ENCODE peak calls at places on chromosomes 4 and X, in eight cellular contexts. I is thoracic aorta; O is ovary; D is tibial nerve; Y is CD8-positive, alpha-beta T cell; W is aorta; N is GM23338; Z is AG04450. C is an unnamed sample.

GRCh38 chr4:85672116-85672515 is 197.2 kb downstream of the ARHGAP24 start:
- DNase-seq in N (no peak), W (no peak), O (no peak), I (no peak), D (no peak), Y (no peak), Z (no peak), C (no peak)

GRCh38 chrX:130878350-130879341 is 24.4 kb downstream of the ENOX2 start:
- DNase-seq in N (no peak), D (no peak), W (peak; percentile 64), Y (no peak), I (no peak), O (no peak), Z (peak; percentile 52), C (no peak)

GRCh38 chrX:103356897-103357296 is 591 bp downstream of the TCEAL9 start:
- DNase-seq in Z (no peak), D (no peak), N (peak; percentile 40), Y (no peak), O (peak; percentile 50), W (no peak), I (no peak), C (peak; percentile 69)

GRCh38 chr4:90293320-90293719 is 166.1 kb downstream of the CCSER1 start:
- DNase-seq in I (no peak), D (no peak), Y (no peak), W (no peak), Z (no peak), O (no peak), N (peak; percentile 25), C (no peak)

GRCh38 chr4:114156371-114156770 is 176.9 kb upstream of the ARSJ start:
- DNase-seq in Y (no peak), Z (peak; percentile 23), N (no peak), D (no peak), I (no peak), O (no peak), W (no peak), C (no peak)

GRCh38 chr4:106659386-106659785 is 290.8 kb upstream of the GIMD1 start:
- DNase-seq in N (no peak), O (no peak), Y (no peak), Z (no peak), W (no peak), I (no peak), D (no peak), C (no peak)

GRCh38 chr4:61199869-61200194 is 294 bp upstream of the ADGRL3 start:
- DNase-seq in W (no peak), N (no peak), Z (no peak), O (no peak), Y (no peak), I (no peak), D (no peak), C (no peak)

GRCh38 chr4:70704333-70705145 is 16.2 kb downstream of the UTP3 start:
- DNase-seq in Z (no peak), N (peak; percentile 94), I (no peak), Y (peak; percentile 50), W (peak; percentile 86), O (peak; percentile 85), D (peak; percentile 55), C (peak; percentile 87)

GRCh38 chr4:128590034-128590740 is 219.3 kb upstream of the JADE1 start:
- DNase-seq in Y (no peak), N (no peak), D (no peak), Z (no peak), W (no peak), O (no peak), I (no peak), C (no peak)

GRCh38 chr4:109266891-109267290 is 35.6 kb downstream of the COL25A1 start:
- DNase-seq in O (no peak), Y (no peak), Z (no peak), I (no peak), D (no peak), W (no peak), N (no peak), C (no peak)

GRCh38 chr4:151806511-151806927 is 45.7 kb upstream of the GATB start:
- DNase-seq in O (no peak), N (no peak), Y (no peak), Z (peak; percentile 47), W (no peak), D (no peak), I (no peak), C (peak; percentile 21)

GRCh38 chrX:17818729-17819128 is 42.4 kb downstream of the RAI2 start:
- DNase-seq in W (no peak), N (no peak), Y (no peak), I (no peak), Z (no peak), D (no peak), O (no peak), C (no peak)

GRCh38 chrX:14027511-14028019 is 2.1 kb downstream of the GEMIN8 start:
- DNase-seq in D (no peak), Y (no peak), O (no peak), I (no peak), W (no peak), Z (peak; percentile 7), N (no peak), C (no peak)

GRCh38 chrX:115017455-115017854 is at the start of gene IL13RA2:
- DNase-seq in D (no peak), Y (no peak), W (no peak), N (peak; percentile 9), I (no peak), Z (no peak), O (no peak), C (no peak)

GRCh38 chrX:47577424-47577823 is 4.8 kb upstream of the TIMP1 start:
- DNase-seq in Z (no peak), D (no peak), I (no peak), Y (no peak), N (no peak), W (peak; percentile 61), O (no peak), C (no peak)

GRCh38 chrX:65331371-65331770 is 203.2 kb downstream of the LAS1L start:
- DNase-seq in D (no peak), W (no peak), O (no peak), Y (no peak), I (no peak), N (no peak), Z (no peak), C (no peak)

GRCh38 chrX:120468825-120469525 is at the start of gene LAMP2:
- DNase-seq in N (peak; percentile 91), Y (peak; percentile 66), O (peak; percentile 87), W (peak; percentile 93), I (peak; percentile 67), Z (peak; percentile 56), D (peak; percentile 80), C (peak; percentile 88)

GRCh38 chrX:131987252-131987651 is 35.9 kb upstream of the STK26 start:
- DNase-seq in D (no peak), W (no peak), Y (peak; percentile 2), N (no peak), I (no peak), Z (no peak), O (no peak), C (no peak)

GRCh38 chrX:103791233-103791632 is 14.6 kb downstream of the PLP1 start:
- DNase-seq in W (no peak), N (no peak), O (no peak), Y (no peak), Z (no peak), I (no peak), D (no peak), C (no peak)

GRCh38 chrX:13891367-13892146 is 74.7 kb upstream of the GPM6B start:
- DNase-seq in W (no peak), I (no peak), Z (no peak), O (no peak), N (no peak), Y (no peak), D (no peak), C (no peak)

GRCh38 chrX:30706216-30706775 is 53.1 kb downstream of the GK start:
- DNase-seq in O (no peak), D (no peak), W (no peak), N (no peak), I (no peak), Y (no peak), Z (no peak), C (no peak)

GRCh38 chr4:104907074-104907649 is 239.5 kb upstream of the TET2 start:
- DNase-seq in W (no peak), I (no peak), Y (no peak), D (no peak), N (no peak), O (no peak), Z (no peak), C (peak; percentile 14)

GRCh38 chrX:47662144-47662657 is 3.2 kb upstream of the UXT start:
- DNase-seq in I (no peak), Z (peak; percentile 58), D (no peak), W (no peak), N (no peak), O (no peak), Y (no peak), C (no peak)

GRCh38 chr4:147360301-147360700 is 120.6 kb upstream of the EDNRA start:
- DNase-seq in O (no peak), Y (no peak), I (no peak), D (no peak), W (no peak), Z (peak; percentile 65), N (no peak), C (no peak)
- H3K27ac ChIP-seq in O (no peak overlapping the region), Y (no peak overlapping the region), I (peak overlapping the region; percentile 74), D (no peak overlapping the region), W (no peak overlapping the region), Z (peak overlapping the region; percentile 74), N (no peak overlapping the region), C (no peak overlapping the region)

GRCh38 chrX:137428251-137428661 is 137.7 kb upstream of the ZIC3 start:
- DNase-seq in Y (no peak), W (no peak), O (no peak), I (no peak), D (no peak), N (peak; percentile 40), Z (no peak), C (peak; percentile 53)
- H3K4me3 ChIP-seq in Y (peak overlapping the region; percentile 50), W (peak overlapping the region; percentile 6), O (peak overlapping the region; percentile 36), I (peak overlapping the region; percentile 74), D (peak overlapping the region; percentile 36), N (peak overlapping the region; percentile 66), Z (peak overlapping the region; percentile 32), C (peak overlapping the region; percentile 82)

DNA sequence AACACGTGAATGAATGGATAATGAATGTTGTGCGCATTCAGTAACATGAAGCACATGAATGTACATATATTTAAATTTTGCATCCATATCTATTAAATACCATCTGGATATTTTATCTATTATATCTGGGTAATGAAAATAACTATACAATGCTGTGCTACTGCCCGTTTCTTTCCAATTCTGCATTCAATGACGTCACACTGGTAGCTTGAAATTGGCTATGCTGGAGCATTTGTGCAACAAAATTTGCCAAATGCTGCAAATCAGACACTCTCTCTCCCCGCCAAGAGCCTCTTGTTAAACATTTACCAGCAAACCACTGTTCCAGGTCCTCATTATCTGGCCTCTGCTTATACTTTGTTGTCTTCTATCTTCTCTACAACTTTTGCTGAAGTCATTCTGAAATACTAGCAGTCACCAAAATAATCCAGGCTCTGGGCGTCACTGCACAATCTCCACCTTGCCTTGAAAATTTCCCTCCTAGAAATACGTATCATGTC is 938.4 kb upstream of the FTHL17 start:
- DNase-seq in N (no peak), W (no peak), I (no peak), Z (no peak), D (no peak), O (no peak), Y (no peak), C (no peak)
- H3K27ac ChIP-seq in N (no peak overlapping the region), W (no peak overlapping the region), I (no peak overlapping the region), Z (no peak overlapping the region), D (no peak overlapping the region), O (no peak overlapping the region), Y (no peak overlapping the region), C (no peak overlapping the region)

GRCh38 chrX:111896148-111896547 is 20.2 kb downstream of the TRPC5OS start:
- DNase-seq in W (no peak), Z (no peak), Y (no peak), O (no peak), N (no peak), D (no peak), I (no peak), C (no peak)
- H3K4me3 ChIP-seq in W (no peak overlapping the region), Z (no peak overlapping the region), Y (no peak overlapping the region), O (no peak overlapping the region), N (no peak overlapping the region), D (no peak overlapping the region), I (no peak overlapping the region), C (no peak overlapping the region)

GRCh38 chr4:132445386-132445785 is 703.7 kb upstream of the PCDH10 start:
- DNase-seq in O (no peak), I (no peak), Y (no peak), W (no peak), D (no peak), N (no peak), Z (no peak), C (no peak)
- H3K27ac ChIP-seq in O (no peak overlapping the region), I (no peak overlapping the region), Y (no peak overlapping the region), W (no peak overlapping the region), D (no peak overlapping the region), N (no peak overlapping the region), Z (no peak overlapping the region), C (no peak overlapping the region)

C was measured in right cardiac atrium.